ENCODE peak calls at places on chromosome 11, in nine cellular contexts. T is stimulated activated CD8-positive, alpha-beta memory T cell treated with anti-CD3 and anti-CD28 coated beads, Interleukin-4, amount 100 ng/mL, for 1 hour; W is GF-D8; C is NCI-H226; E is RKO; L is NCI-H1417; Q is SK-N-MC; H is EH; Z is Calu3. V is an unnamed sample.

GRCh38 chr11:122778148-122778547 is 60.2 kb upstream of the CRTAM start:
- DNase-seq in C (peak; percentile 24), Z (no peak), H (peak; percentile 41), L (no peak), W (no peak), E (peak; percentile 29), T (no peak), Q (no peak), V (no peak)

GRCh38 chr11:10909141-10909883 is 51.5 kb upstream of the ZBED5 start:
- DNase-seq in H (peak; percentile 77), W (no peak), C (peak; percentile 81), L (no peak), Q (no peak), Z (peak; percentile 21), E (no peak), T (no peak), V (no peak)

GRCh38 chr11:121661796-121662508 is 209.2 kb upstream of the SORL1-AS1 start:
- DNase-seq in T (no peak), W (no peak), L (no peak), C (peak; percentile 27), Z (no peak), E (no peak), Q (no peak), H (peak; percentile 93), V (no peak)

GRCh38 chr11:113531575-113532451 is 56.6 kb upstream of the DRD2 start:
- DNase-seq in E (no peak), Q (no peak), L (no peak), W (no peak), C (no peak), H (peak; percentile 7), Z (no peak), T (no peak), V (no peak)

GRCh38 chr11:77999446-77999845 is 5.0 kb upstream of the INTS4 start:
- DNase-seq in Z (no peak), H (no peak), E (no peak), W (no peak), T (no peak), Q (no peak), C (no peak), L (no peak), V (no peak)

GRCh38 chr11:107496011-107496410 is 38.4 kb upstream of the CWF19L2 start:
- DNase-seq in H (peak; percentile 53), T (no peak), W (no peak), E (no peak), C (peak; percentile 77), Q (no peak), Z (no peak), L (no peak), V (no peak)

GRCh38 chr11:57230797-57231538 is 6.1 kb downstream of the APLNR start:
- DNase-seq in L (no peak), Z (no peak), H (no peak), W (no peak), T (no peak), C (no peak), Q (no peak), E (no peak), V (no peak)

GRCh38 chr11:16780698-16781550 is 42.5 kb downstream of the C11orf58 start:
- DNase-seq in Z (no peak), T (no peak), H (no peak), W (no peak), Q (no peak), L (no peak), C (no peak), E (no peak), V (no peak)

V was measured in ACHN.